ENCODE peak calls at places on chromosomes 11 and 22, in seven cellular contexts. H is adrenal gland, N is tibial nerve, K is gastrocnemius medialis, M is uterus, T is right lobe of liver, V is HCT116. P is an unnamed sample. For H3K4me1 and H3K27me3, the result is how much of the 10 kb centered on the place peaks cover.

GRCh38 chr11:65505434-65506315 is 6.8 kb downstream of the MALAT1 start:
- DNase-seq in H (peak), N (peak), K (no peak), M (no peak), T (no peak), V (no peak), P (no peak)

GRCh38 chr11:12154871-12155668 is 44.7 kb downstream of the MICAL2 start:
- DNase-seq in H (no peak), N (no peak), K (no peak), M (no peak), T (no peak), V (no peak), P (no peak)

GRCh38 chr11:3916962-3917361 is 61.5 kb downstream of the STIM1 start:
- DNase-seq in H (no peak), N (no peak), K (no peak), M (no peak), T (no peak), V (no peak), P (peak)

GRCh38 chr11:124586247-124586860 is 16.6 kb downstream of the OR8A1 start:
- DNase-seq in H (peak), N (peak), K (no peak), M (peak), T (peak), V (peak), P (peak)

GRCh38 chr22:30829901-30830550 is 135.4 kb downstream of the OSBP2 start:
- DNase-seq in H (no peak), N (no peak), K (no peak), M (no peak), T (no peak), V (peak), P (no peak)

GRCh38 chr11:44578279-44578678 is 12.8 kb downstream of the CD82 start:
- DNase-seq in H (no peak), N (no peak), K (no peak), M (no peak), T (no peak), V (no peak), P (no peak)

GRCh38 chr11:120634706-120635105 is 123.2 kb downstream of the GRIK4 start:
- DNase-seq in H (no peak), N (no peak), K (no peak), M (no peak), T (no peak), V (no peak), P (no peak)

GRCh38 chr11:121524233-121524631 is 71.5 kb upstream of the SORL1-AS1 start:
- DNase-seq in H (no peak), N (no peak), K (no peak), M (no peak), T (no peak), V (no peak), P (no peak)

DNA sequence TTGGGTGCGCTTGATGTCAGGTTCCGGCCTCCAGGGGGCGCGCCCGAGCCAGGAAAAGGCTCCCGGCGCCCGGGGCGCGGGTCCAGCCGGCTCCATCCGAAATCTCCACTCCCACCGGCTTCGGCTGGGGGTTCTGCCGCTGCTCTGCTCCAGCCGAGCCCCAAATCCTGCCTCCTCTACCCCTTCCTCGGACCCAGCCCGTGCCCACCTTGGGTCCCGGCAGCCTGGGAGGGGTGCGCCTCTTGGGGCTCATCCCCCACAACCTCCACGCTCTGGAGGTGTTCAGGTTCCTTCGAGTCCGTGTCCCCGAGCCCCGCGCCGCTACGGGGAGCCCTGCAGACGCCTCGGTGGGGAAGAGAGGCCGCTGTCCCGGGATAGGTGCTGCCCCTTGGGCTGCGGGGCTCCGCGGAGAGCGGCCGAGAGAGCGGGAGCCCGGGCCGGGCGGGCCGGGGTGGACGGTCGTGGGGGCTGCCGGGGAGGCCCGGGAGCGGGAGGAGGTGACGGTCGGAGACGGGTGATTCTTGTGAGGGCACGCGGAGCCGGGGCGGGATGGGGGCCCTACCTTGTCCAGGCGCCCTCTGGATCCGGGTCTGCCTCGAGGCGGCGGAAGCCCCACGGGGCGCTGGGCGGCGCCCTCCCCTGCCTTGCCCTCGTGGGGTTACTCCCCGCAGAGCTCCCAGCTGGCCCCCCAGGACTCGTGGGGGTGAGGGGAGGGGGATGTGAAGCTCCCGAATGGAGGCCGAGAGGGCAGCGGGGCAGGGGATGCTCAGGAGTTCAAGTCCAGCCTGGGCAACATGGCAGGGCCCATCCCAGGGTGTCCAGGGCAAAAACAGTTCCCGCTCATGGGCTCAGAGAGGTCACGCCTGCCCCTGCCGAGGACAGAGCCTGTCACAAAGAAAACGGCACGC is 13.2 kb upstream of the CYB5R3 start:
- DNase-seq in H (peak), N (peak), K (peak), M (peak), T (peak), V (no peak), P (peak)
- TF ChIP-seq POLR2A in H (no peak), N (no peak), K (no peak), M (peak), T (no peak), V (peak), P (no peak)

GRCh38 chr22:46861468-46861867 is 99.0 kb downstream of the TBC1D22A start:
- DNase-seq in H (no peak), N (no peak), K (no peak), M (no peak), T (no peak), V (no peak), P (no peak)
- H3K4me1 ChIP-seq in H (under half), N (under half), K (under half), M (under half), T (under half), V (under half), P (under half)

GRCh38 chr11:62237499-62237898 is 4.5 kb upstream of the SCGB1D2 start:
- DNase-seq in H (no peak), N (no peak), K (no peak), M (no peak), T (no peak), V (no peak), P (no peak)

GRCh38 chr11:62238151-62238550 is 3.9 kb upstream of the SCGB1D2 start:
- DNase-seq in H (no peak), N (no peak), K (no peak), M (no peak), T (no peak), V (no peak), P (no peak)

GRCh38 chr11:62241095-62241494 is 944 bp upstream of the SCGB1D2 start:
- DNase-seq in H (no peak), N (no peak), K (no peak), M (no peak), T (no peak), V (no peak), P (no peak)

GRCh38 chr11:62233730-62234129 is 8.3 kb upstream of the SCGB1D2 start:
- DNase-seq in H (no peak), N (no peak), K (no peak), M (no peak), T (no peak), V (no peak), P (no peak)

DNA sequence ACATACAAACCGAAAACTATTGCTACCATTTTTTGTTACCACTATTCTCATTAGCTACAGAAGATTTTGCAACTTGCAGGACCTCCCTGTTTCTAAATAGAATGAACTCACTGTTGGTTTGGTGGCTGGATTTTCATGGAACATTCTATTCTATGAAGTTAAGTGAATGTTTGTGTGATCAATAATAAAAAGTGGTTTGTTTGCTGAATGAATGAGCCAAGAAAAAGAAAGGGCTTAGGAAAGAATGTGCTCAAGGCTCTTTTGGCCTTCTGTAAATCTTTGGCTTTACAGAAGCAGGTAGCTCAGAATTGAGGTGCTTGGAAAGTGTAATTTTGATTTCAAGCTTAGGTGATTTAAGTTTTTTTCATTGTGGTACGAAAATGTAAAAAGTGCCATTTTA is 5.9 kb upstream of the SCGB1D2 start:
- DNase-seq in H (no peak), N (no peak), K (no peak), M (no peak), T (no peak), V (no peak), P (no peak)
- H3K27me3 ChIP-seq in H (under half), N (under half), K (under half), M (under half), T (under half), V (under half), P (under half)

DNA sequence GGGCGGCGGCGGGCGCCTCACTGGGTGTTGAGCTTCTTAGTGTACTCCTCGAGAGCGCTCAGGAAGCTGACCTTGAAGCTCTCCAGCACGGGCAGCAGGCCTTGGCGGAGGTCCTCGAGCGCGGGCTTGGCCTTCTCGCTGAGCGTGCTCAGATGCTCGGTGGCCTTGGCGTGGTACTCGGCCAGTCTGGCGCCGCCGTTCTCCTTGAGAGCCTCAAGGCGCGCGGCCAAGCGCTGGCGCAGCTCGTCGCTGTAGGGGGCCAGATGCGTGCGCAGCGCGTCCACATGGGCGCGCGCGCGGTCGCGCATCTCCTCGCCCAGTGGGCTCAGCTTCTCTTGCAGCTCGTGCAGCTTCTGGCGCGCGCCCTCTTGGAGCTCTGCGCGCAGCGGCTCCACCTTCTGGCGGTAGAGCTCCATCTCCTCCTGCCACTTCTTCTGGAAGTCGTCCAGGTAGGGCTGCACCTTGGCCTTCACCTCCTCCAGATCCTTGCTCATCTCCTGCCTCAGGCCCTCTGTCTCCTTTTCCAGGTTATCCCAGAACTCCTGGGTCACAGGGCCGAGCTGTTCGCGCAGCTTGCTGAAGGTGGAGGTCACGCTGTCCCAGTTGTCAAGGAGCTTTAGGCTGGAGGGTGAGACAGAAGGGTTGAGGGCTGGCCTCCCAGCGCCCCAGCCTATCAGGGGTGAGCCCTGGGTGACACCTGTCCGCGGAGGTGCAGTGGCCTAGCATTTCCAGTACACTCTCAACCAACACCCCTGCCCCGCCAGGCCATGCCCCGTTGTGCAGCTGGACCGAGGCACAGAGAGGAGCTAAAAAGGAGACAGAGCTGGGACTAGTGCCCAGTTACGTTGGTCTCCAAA is 1.4 kb downstream of the APOA1 start:
- DNase-seq in H (peak), N (peak), K (peak), M (peak), T (peak), V (peak), P (peak)
- TF ChIP-seq POLR2A in H (no peak), N (no peak), K (no peak), M (peak), T (peak), V (no peak), P (no peak)

GRCh38 chr11:35145249-35145648 is 6.3 kb downstream of the CD44 start:
- DNase-seq in H (no peak), N (no peak), K (no peak), M (no peak), T (no peak), V (no peak), P (peak)
- H3K4me1 ChIP-seq in H (under half), N (half or more), K (under half), M (under half), T (under half), V (half or more), P (under half)

P was measured in transverse colon.